ENCODE peak calls at places on chromosomes 4 and X, in ten cellular contexts. J is stimulated activated CD4-positive, alpha-beta T cell treated with anti-CD3 and anti-CD28 coated beads, Interleukin-1b, Interleukin-23, amount 100 ng/mL, for 48 hours; Z is activated CD8-positive, alpha-beta memory T cell treated with anti-CD3 and anti-CD28 coated beads for 48 hours; V is Karpas-422; P is activated CD4-positive, CD25-positive, alpha-beta regulatory T cell; S is NCI-H1092 treated with DMSO at 0.1 percent for 48 hours; R is stimulated activated CD8-positive, alpha-beta memory T cell treated with anti-CD3 and anti-CD28 coated beads, Interleukin-7, amount 100 ng/mL, for 24 hours; D is progenitor cell of endocrine pancreas; I is stomach; H is NCI-H510A. M is an unnamed sample.

GRCh38 chr4:82851902-82852750 is 38.8 kb downstream of the SEC31A start:
- DNase-seq in D (no peak), J (no peak), H (no peak), P (no peak), R (no peak), S (peak), I (no peak), Z (no peak), V (peak), M (no peak)

GRCh38 chr4:149884046-149884445 is 68.4 kb upstream of the IQCM start:
- DNase-seq in J (no peak), R (no peak), H (no peak), I (no peak), V (no peak), D (no peak), Z (no peak), P (no peak), S (no peak), M (peak)

GRCh38 chr4:118177121-118177520 is 142.8 kb downstream of the NDST3 start:
- DNase-seq in V (no peak), D (no peak), R (no peak), H (no peak), J (no peak), P (no peak), Z (no peak), I (no peak), S (no peak), M (no peak)

GRCh38 chr4:131304686-131305085 is 1844.4 kb upstream of the PCDH10 start:
- DNase-seq in R (no peak), S (no peak), P (no peak), D (no peak), H (no peak), I (no peak), V (no peak), J (no peak), Z (no peak), M (no peak)

GRCh38 chrX:110061138-110061537 is 58.2 kb downstream of the TMEM164 start:
- DNase-seq in Z (no peak), J (no peak), D (no peak), R (no peak), I (no peak), S (no peak), H (no peak), P (no peak), V (no peak), M (no peak)

GRCh38 chr4:162457071-162457865 is 293.5 kb upstream of the FSTL5 start:
- DNase-seq in P (no peak), D (no peak), S (no peak), V (no peak), Z (no peak), J (no peak), H (no peak), R (no peak), I (no peak), M (no peak)

GRCh38 chrX:9745417-9746115 is 20.1 kb downstream of the GPR143 start:
- DNase-seq in D (no peak), H (no peak), I (no peak), Z (no peak), R (no peak), P (no peak), J (no peak), S (no peak), V (no peak), M (no peak)

GRCh38 chrX:10414872-10415703 is 205.3 kb downstream of the MID1 start:
- DNase-seq in Z (no peak), J (no peak), S (no peak), D (no peak), I (no peak), P (no peak), R (no peak), H (no peak), V (no peak), M (no peak)

GRCh38 chr4:36256398-36256828 is 12.1 kb upstream of the ARAP2 start:
- DNase-seq in S (no peak), R (no peak), J (no peak), I (no peak), D (no peak), H (no peak), V (no peak), P (no peak), Z (no peak), M (no peak)

GRCh38 chrX:139932077-139932900 is 564 bp downstream of the ATP11C start:
- DNase-seq in J (peak), S (no peak), I (peak), D (peak), R (no peak), V (peak), H (peak), Z (no peak), P (peak), M (peak)

GRCh38 chr4:94171616-94172015 is 36.0 kb upstream of the SMARCAD1 start:
- DNase-seq in I (no peak), D (no peak), P (no peak), V (peak), R (no peak), J (no peak), H (no peak), Z (no peak), S (no peak), M (no peak)